ENCODE peak calls at places on chromosomes 11 and 22, in ten cellular contexts. S is prostate gland; U is PC-3; B is fibroblast of lung; D is HL-60; R is CD8-positive, alpha-beta T cell; V is endodermal cell; G is IMR-90; X is kidney epithelial cell; O is Caco-2. Q is an unnamed sample.

GRCh38 chr11:67584881-67585873 is 1.6 kb downstream of the GSTP1 start:
- DNase-seq in G (no peak), B (no peak), U (no peak), R (no peak), S (no peak), X (no peak), D (no peak), O (no peak), V (no peak), Q (no peak)

GRCh38 chr22:31742115-31742514 is 7.8 kb downstream of the PRR14L start:
- DNase-seq in G (no peak), V (no peak), B (no peak), X (no peak), D (no peak), U (no peak), S (no peak), O (no peak), R (no peak), Q (no peak)

GRCh38 chr11:112975493-112975892 is 14.3 kb downstream of the NCAM1 start:
- DNase-seq in U (no peak), D (no peak), S (no peak), B (no peak), G (no peak), X (no peak), R (no peak), V (no peak), O (no peak), Q (no peak)

GRCh38 chr22:49764151-49764581 is 63.5 kb downstream of the BRD1 start:
- DNase-seq in V (peak; percentile 56), R (no peak), X (no peak), B (no peak), U (no peak), S (no peak), D (no peak), O (no peak), G (no peak), Q (no peak)

GRCh38 chr22:21684492-21685163 is 18.8 kb downstream of the PPIL2 start:
- DNase-seq in X (no peak), B (no peak), S (no peak), R (no peak), G (no peak), U (no peak), V (peak; percentile 29), O (no peak), D (no peak), Q (no peak)

GRCh38 chr22:30826670-30827355 is 132.1 kb downstream of the OSBP2 start:
- DNase-seq in S (no peak), U (no peak), O (no peak), R (no peak), D (no peak), G (no peak), B (no peak), X (no peak), V (no peak), Q (no peak)

GRCh38 chr22:49866646-49867045 is 13.0 kb downstream of the ZBED4 start:
- DNase-seq in G (no peak), V (no peak), U (no peak), B (no peak), O (no peak), S (no peak), D (peak; percentile 35), X (no peak), R (no peak), Q (no peak)

GRCh38 chr11:14644396-14645246 is 1.0 kb downstream of the PDE3B start:
- DNase-seq in D (peak; percentile 36), V (peak; percentile 84), S (peak; percentile 25), X (no peak), G (no peak), O (peak; percentile 49), R (peak; percentile 27), U (no peak), B (peak; percentile 16), Q (no peak)

GRCh38 chr11:130162733-130163132 is 3.2 kb downstream of the ST14 start:
- DNase-seq in S (no peak), B (no peak), R (no peak), D (peak; percentile 84), G (no peak), U (no peak), O (no peak), V (no peak), X (no peak), Q (no peak)

GRCh38 chr11:116958246-116958645 is 120.8 kb upstream of the APOA1 start:
- DNase-seq in S (no peak), O (no peak), R (no peak), V (no peak), U (no peak), D (no peak), B (peak; percentile 11), X (no peak), G (no peak), Q (no peak)

GRCh38 chr11:70483077-70483861 is 84.9 kb downstream of the CTTN start:
- DNase-seq in X (peak; percentile 70), B (peak; percentile 81), G (peak; percentile 60), D (peak; percentile 42), U (peak; percentile 90), R (no peak), S (no peak), V (peak; percentile 71), O (no peak), Q (no peak)

GRCh38 chr11:133950874-133951483 is 5.8 kb downstream of the IGSF9B start:
- DNase-seq in V (peak; percentile 75), S (no peak), G (no peak), X (no peak), D (no peak), B (no peak), U (no peak), O (no peak), R (no peak), Q (no peak)

GRCh38 chr22:30460147-30460546 is 11.7 kb downstream of the SEC14L3 start:
- DNase-seq in U (peak; percentile 15), R (no peak), X (no peak), O (no peak), V (no peak), S (peak; percentile 57), B (no peak), D (no peak), G (no peak), Q (peak; percentile 44)

GRCh38 chr11:74462009-74462408 is 5.3 kb downstream of the KCNE3 start:
- DNase-seq in V (peak; percentile 65), O (peak; percentile 88), U (no peak), D (peak; percentile 94), G (no peak), S (no peak), B (no peak), X (no peak), R (no peak), Q (no peak)

GRCh38 chr22:49965291-49966040 is 4.9 kb downstream of the PIM3 start:
- DNase-seq in O (peak; percentile 35), U (no peak), V (no peak), R (no peak), D (no peak), B (no peak), X (no peak), G (no peak), S (no peak), Q (no peak)

GRCh38 chr22:26131755-26132154 is 37.5 kb upstream of the SEZ6L start:
- DNase-seq in B (no peak), G (no peak), O (no peak), S (no peak), R (no peak), D (no peak), V (peak; percentile 45), X (no peak), U (no peak), Q (no peak)

GRCh38 chr22:26139320-26139719 is 29.9 kb upstream of the SEZ6L start:
- DNase-seq in V (no peak), B (no peak), X (no peak), S (peak; percentile 44), O (no peak), R (no peak), G (no peak), D (no peak), U (no peak), Q (no peak)

DNA sequence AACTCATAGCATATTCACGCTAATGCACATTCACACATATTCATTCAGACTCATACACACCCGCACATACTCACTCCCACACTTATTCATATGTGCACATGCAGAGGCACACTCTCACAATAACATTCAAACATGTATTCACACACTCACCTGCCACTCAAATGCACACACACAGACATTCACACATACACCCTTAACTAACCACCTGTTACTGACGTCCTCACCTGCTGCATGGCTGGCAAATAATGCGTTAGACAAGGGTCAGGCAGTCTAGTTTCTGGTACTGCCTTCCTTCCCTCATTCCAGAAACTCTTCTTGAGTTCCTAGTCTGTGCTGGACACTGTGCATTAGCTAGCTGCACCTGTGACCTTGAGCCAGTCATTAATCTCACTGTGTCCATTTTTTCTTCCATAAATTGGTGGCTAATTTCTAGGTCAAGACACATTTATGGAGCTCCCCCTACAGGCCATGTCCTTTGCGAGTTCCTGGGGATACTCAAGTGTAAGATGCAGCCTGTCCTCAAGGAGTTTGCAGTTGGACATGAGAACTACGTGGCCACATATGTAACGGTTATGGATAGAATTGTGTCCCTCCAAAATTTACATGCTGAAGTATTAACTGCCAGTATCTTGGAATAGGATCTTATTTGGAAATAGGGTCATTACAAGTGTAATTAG is 34.5 kb upstream of the SEZ6L start:
- DNase-seq in B (no peak), X (no peak), R (no peak), V (peak; percentile 51), O (no peak), S (no peak), G (no peak), D (peak; percentile 6), U (no peak), Q (no peak)
- TF ChIP-seq CTCF in B (no peak), X (peak; percentile 12), R (no peak), V (peak; percentile 68), O (no peak), S (no peak), G (no peak), D (peak; percentile 20), U (peak; percentile 35), Q (no peak)

GRCh38 chr22:36913431-36914382 is at the start of gene CSF2RB:
- DNase-seq in V (peak; percentile 44), X (no peak), U (no peak), G (no peak), D (peak; percentile 93), O (no peak), S (no peak), R (no peak), B (no peak), Q (no peak)
- H3K4me3 ChIP-seq in V (no peak within 1 kb of the TSS), X (no peak within 1 kb of the TSS), U (no peak within 1 kb of the TSS), G (no peak within 1 kb of the TSS), D (peak within 1 kb of the TSS; percentile 58), O (no peak within 1 kb of the TSS), S (no peak within 1 kb of the TSS), R (no peak within 1 kb of the TSS), B (no peak within 1 kb of the TSS), Q (no peak within 1 kb of the TSS)

DNA sequence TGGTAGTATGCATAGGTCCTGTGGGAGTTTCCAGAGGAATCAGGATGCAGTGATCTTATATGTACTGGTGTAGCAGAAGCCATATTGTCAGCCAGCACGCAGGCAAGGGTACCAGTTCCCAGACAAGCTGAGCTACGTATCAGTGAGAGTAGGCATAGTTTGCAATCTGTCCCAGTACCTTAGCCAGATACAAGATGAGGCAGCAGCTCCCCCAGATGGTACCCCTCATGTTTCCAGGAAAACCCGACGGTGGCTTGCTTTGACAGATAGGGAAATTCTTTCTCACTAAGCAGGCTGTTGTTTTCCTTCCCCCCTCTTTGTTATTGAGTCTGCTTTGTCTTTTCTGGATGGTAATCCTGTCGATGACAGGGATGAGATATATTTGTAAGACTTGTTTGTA is 109.7 kb upstream of the RRM1 start:
- DNase-seq in O (no peak), S (no peak), G (peak; percentile 17), U (no peak), B (peak; percentile 8), R (peak; percentile 12), X (no peak), V (peak; percentile 55), D (no peak), Q (no peak)
- TF ChIP-seq CTCF in O (peak; percentile 35), S (no peak), G (peak; percentile 29), U (no peak), B (peak; percentile 15), R (peak; percentile 21), X (peak; percentile 6), V (peak; percentile 51), D (no peak), Q (no peak)

GRCh38 chr22:24357547-24357946 is 69.9 kb upstream of the ADORA2A start:
- DNase-seq in G (peak; percentile 7), X (no peak), U (no peak), D (no peak), S (no peak), V (no peak), R (no peak), B (no peak), O (no peak), Q (no peak)
- H3K4me3 ChIP-seq in G (no peak overlapping the region), X (no peak overlapping the region), U (no peak overlapping the region), D (no peak overlapping the region), S (no peak overlapping the region), V (no peak overlapping the region), R (no peak overlapping the region), B (no peak overlapping the region), O (no peak overlapping the region), Q (no peak overlapping the region)